ENCODE peak calls at places on chromosomes 1 and 21, in seven cellular contexts. One of them, this sample, is unnamed.

GRCh38 chr1:41739061-41739955 is 179.4 kb downstream of the HIVEP3 start:
- DNase-seq in lower leg skin: peak
- DNase-seq in NB4: peak
- DNase-seq in CD8-positive, alpha-beta T cell: peak
- DNase-seq in cardiac fibroblast: peak
- DNase-seq in prostate gland: no peak
- DNase-seq in lung: peak
- DNase-seq in this sample: peak

GRCh38 chr1:225664762-225665161 is 11.8 kb upstream of the ENAH start:
- DNase-seq in lower leg skin: no peak
- DNase-seq in NB4: no peak
- DNase-seq in CD8-positive, alpha-beta T cell: no peak
- DNase-seq in cardiac fibroblast: no peak
- DNase-seq in prostate gland: no peak
- DNase-seq in lung: no peak
- DNase-seq in this sample: no peak

GRCh38 chr1:237031480-237031879 is 10.5 kb upstream of the RYR2 start:
- DNase-seq in lower leg skin: no peak
- DNase-seq in NB4: no peak
- DNase-seq in CD8-positive, alpha-beta T cell: no peak
- DNase-seq in cardiac fibroblast: no peak
- DNase-seq in prostate gland: no peak
- DNase-seq in lung: no peak
- DNase-seq in this sample: no peak

GRCh38 chr1:64515427-64515826 is 45.5 kb downstream of the CACHD1 start:
- DNase-seq in lower leg skin: peak
- DNase-seq in NB4: no peak
- DNase-seq in CD8-positive, alpha-beta T cell: no peak
- DNase-seq in cardiac fibroblast: peak
- DNase-seq in prostate gland: peak
- DNase-seq in lung: peak
- DNase-seq in this sample: no peak

GRCh38 chr1:18109058-18109755 is 1.6 kb downstream of the IGSF21 start:
- DNase-seq in lower leg skin: no peak
- DNase-seq in NB4: no peak
- DNase-seq in CD8-positive, alpha-beta T cell: no peak
- DNase-seq in cardiac fibroblast: no peak
- DNase-seq in prostate gland: peak
- DNase-seq in lung: no peak
- DNase-seq in this sample: no peak

GRCh38 chr1:12019858-12020509 is 686 bp downstream of the MIIP start:
- DNase-seq in lower leg skin: no peak
- DNase-seq in NB4: peak
- DNase-seq in CD8-positive, alpha-beta T cell: no peak
- DNase-seq in cardiac fibroblast: peak
- DNase-seq in prostate gland: no peak
- DNase-seq in lung: peak
- DNase-seq in this sample: no peak

GRCh38 chr1:234437423-234438171 is 41.4 kb downstream of the TARBP1 start:
- DNase-seq in lower leg skin: no peak
- DNase-seq in NB4: no peak
- DNase-seq in CD8-positive, alpha-beta T cell: no peak
- DNase-seq in cardiac fibroblast: no peak
- DNase-seq in prostate gland: peak
- DNase-seq in lung: no peak
- DNase-seq in this sample: no peak

GRCh38 chr1:54117815-54118563 is 34.8 kb downstream of the CDCP2 start:
- DNase-seq in lower leg skin: no peak
- DNase-seq in NB4: no peak
- DNase-seq in CD8-positive, alpha-beta T cell: no peak
- DNase-seq in cardiac fibroblast: no peak
- DNase-seq in prostate gland: no peak
- DNase-seq in lung: no peak
- DNase-seq in this sample: no peak

GRCh38 chr1:169928438-169929209 is 34.9 kb upstream of the SCYL3 start:
- DNase-seq in lower leg skin: no peak
- DNase-seq in NB4: peak
- DNase-seq in CD8-positive, alpha-beta T cell: no peak
- DNase-seq in cardiac fibroblast: peak
- DNase-seq in prostate gland: no peak
- DNase-seq in lung: no peak
- DNase-seq in this sample: no peak

GRCh38 chr1:22753396-22754083 is 42.9 kb downstream of the EPHB2 start:
- DNase-seq in lower leg skin: no peak
- DNase-seq in NB4: no peak
- DNase-seq in CD8-positive, alpha-beta T cell: no peak
- DNase-seq in cardiac fibroblast: peak
- DNase-seq in prostate gland: no peak
- DNase-seq in lung: no peak
- DNase-seq in this sample: no peak

GRCh38 chr1:225426395-225427248 is 1.2 kb downstream of the LBR start:
- DNase-seq in lower leg skin: no peak
- DNase-seq in NB4: peak
- DNase-seq in CD8-positive, alpha-beta T cell: no peak
- DNase-seq in cardiac fibroblast: peak
- DNase-seq in prostate gland: no peak
- DNase-seq in lung: peak
- DNase-seq in this sample: no peak

GRCh38 chr21:42097860-42098259 is 26.7 kb downstream of the UMODL1 start:
- DNase-seq in lower leg skin: peak
- DNase-seq in NB4: peak
- DNase-seq in CD8-positive, alpha-beta T cell: no peak
- DNase-seq in cardiac fibroblast: peak
- DNase-seq in prostate gland: peak
- DNase-seq in lung: peak
- DNase-seq in this sample: no peak

GRCh38 chr21:23858878-23859277 is 1748.4 kb downstream of the MRPL39 start:
- DNase-seq in lower leg skin: no peak
- DNase-seq in NB4: no peak
- DNase-seq in CD8-positive, alpha-beta T cell: no peak
- DNase-seq in cardiac fibroblast: no peak
- DNase-seq in prostate gland: no peak
- DNase-seq in lung: no peak
- DNase-seq in this sample: no peak

GRCh38 chr1:59006932-59007331 is 223.1 kb upstream of the JUN start:
- DNase-seq in lower leg skin: no peak
- DNase-seq in NB4: no peak
- DNase-seq in CD8-positive, alpha-beta T cell: no peak
- DNase-seq in cardiac fibroblast: no peak
- DNase-seq in prostate gland: no peak
- DNase-seq in lung: no peak
- DNase-seq in this sample: no peak

GRCh38 chr1:22291926-22292788 is 149.3 kb upstream of the WNT4 start:
- DNase-seq in lower leg skin: peak
- DNase-seq in NB4: no peak
- DNase-seq in CD8-positive, alpha-beta T cell: no peak
- DNase-seq in cardiac fibroblast: no peak
- DNase-seq in prostate gland: no peak
- DNase-seq in lung: no peak
- DNase-seq in this sample: no peak

DNA sequence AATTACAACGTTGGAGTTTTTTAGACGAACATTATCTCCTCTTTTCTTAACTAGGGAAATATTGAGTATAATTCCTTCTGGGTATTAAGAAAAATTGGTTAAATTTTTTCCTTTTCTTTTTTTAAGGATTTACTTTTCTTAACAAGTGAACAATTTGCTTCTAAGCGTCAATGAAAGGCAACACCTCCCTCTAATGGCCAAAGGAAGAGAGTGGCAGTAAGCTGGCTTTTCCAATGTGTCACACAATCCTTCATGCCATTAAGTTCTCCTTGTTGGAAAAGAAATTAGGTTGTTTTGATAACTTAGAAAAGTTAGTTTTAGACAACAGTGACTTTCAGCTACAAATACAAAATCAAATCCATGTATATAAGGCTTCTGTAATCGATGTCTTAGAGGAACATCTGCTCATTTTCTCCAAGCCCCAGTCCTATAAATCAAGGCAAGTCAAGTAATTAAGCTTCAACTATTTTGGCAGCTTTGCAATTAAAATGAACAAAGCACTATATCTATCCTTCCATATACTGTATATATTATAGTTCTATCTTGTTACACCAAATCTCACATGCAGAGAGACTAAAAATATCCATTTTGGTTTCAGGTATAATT is 62.8 kb downstream of the EDEM3 start:
- DNase-seq in lower leg skin: no peak
- DNase-seq in NB4: peak
- DNase-seq in CD8-positive, alpha-beta T cell: no peak
- DNase-seq in cardiac fibroblast: peak
- DNase-seq in prostate gland: peak
- DNase-seq in lung: no peak
- DNase-seq in this sample: no peak
- TF ChIP-seq CTCF in lower leg skin: no peak
- TF ChIP-seq CTCF in NB4: peak
- TF ChIP-seq CTCF in CD8-positive, alpha-beta T cell: peak
- TF ChIP-seq CTCF in cardiac fibroblast: peak
- TF ChIP-seq CTCF in prostate gland: peak
- TF ChIP-seq CTCF in lung: peak
- TF ChIP-seq CTCF in this sample: no peak

GRCh38 chr1:28950449-28950848 is 36.1 kb downstream of the EPB41 start:
- DNase-seq in lower leg skin: no peak
- DNase-seq in NB4: no peak
- DNase-seq in CD8-positive, alpha-beta T cell: no peak
- DNase-seq in cardiac fibroblast: no peak
- DNase-seq in prostate gland: no peak
- DNase-seq in lung: no peak
- DNase-seq in this sample: no peak
- TF ChIP-seq CTCF in lower leg skin: no peak
- TF ChIP-seq CTCF in NB4: no peak
- TF ChIP-seq CTCF in CD8-positive, alpha-beta T cell: no peak
- TF ChIP-seq CTCF in cardiac fibroblast: no peak
- TF ChIP-seq CTCF in prostate gland: no peak
- TF ChIP-seq CTCF in lung: no peak
- TF ChIP-seq CTCF in this sample: no peak

GRCh38 chr1:206479164-206480125 is 9.2 kb downstream of the IKBKE start:
- DNase-seq in lower leg skin: no peak
- DNase-seq in NB4: peak
- DNase-seq in CD8-positive, alpha-beta T cell: peak
- DNase-seq in cardiac fibroblast: peak
- DNase-seq in prostate gland: peak
- DNase-seq in lung: peak
- DNase-seq in this sample: peak
- TF ChIP-seq CTCF in lower leg skin: no peak
- TF ChIP-seq CTCF in NB4: peak
- TF ChIP-seq CTCF in CD8-positive, alpha-beta T cell: peak
- TF ChIP-seq CTCF in cardiac fibroblast: peak
- TF ChIP-seq CTCF in prostate gland: peak
- TF ChIP-seq CTCF in lung: peak
- TF ChIP-seq CTCF in this sample: peak

DNA sequence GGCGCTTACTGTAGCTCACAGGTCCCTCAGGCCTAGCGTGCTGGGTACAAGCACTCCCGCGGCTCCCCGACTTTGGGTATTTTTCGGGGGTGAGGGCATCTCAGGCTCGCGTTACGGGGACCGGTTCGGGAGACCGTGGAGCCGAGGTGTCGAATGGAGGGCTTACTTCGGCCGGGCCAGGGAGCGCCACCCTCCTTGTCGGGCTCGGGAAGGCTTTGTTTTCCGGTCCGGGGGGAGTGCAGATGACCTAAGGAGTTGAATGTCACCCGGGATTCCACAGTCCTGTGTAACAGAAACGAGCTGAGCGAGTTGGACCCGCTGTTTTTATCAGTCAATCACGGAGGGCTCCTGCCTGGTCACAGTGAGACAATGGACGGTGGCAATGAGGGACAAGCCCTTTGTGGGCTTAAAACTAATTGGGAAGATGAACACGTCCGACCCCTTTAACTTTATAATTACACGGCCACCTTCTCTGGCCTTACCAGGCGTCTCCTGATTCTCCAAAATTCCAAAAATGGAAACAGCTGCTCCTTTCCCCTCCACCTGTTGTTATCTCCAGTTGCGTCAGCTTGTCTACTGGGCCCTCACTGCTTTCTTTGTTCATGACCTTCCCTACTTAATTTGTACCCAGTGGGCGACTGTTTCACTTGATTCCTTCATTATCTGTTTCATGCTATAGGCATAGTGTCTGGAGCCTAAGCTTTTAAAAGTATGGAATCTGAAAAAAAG is 912 bp upstream of the TRIM45 start:
- DNase-seq in lower leg skin: no peak
- DNase-seq in NB4: no peak
- DNase-seq in CD8-positive, alpha-beta T cell: no peak
- DNase-seq in cardiac fibroblast: no peak
- DNase-seq in prostate gland: no peak
- DNase-seq in lung: no peak
- DNase-seq in this sample: no peak
- TF ChIP-seq CTCF in lower leg skin: no peak
- TF ChIP-seq CTCF in NB4: no peak
- TF ChIP-seq CTCF in CD8-positive, alpha-beta T cell: peak
- TF ChIP-seq CTCF in cardiac fibroblast: no peak
- TF ChIP-seq CTCF in prostate gland: no peak
- TF ChIP-seq CTCF in lung: no peak
- TF ChIP-seq CTCF in this sample: no peak

DNA sequence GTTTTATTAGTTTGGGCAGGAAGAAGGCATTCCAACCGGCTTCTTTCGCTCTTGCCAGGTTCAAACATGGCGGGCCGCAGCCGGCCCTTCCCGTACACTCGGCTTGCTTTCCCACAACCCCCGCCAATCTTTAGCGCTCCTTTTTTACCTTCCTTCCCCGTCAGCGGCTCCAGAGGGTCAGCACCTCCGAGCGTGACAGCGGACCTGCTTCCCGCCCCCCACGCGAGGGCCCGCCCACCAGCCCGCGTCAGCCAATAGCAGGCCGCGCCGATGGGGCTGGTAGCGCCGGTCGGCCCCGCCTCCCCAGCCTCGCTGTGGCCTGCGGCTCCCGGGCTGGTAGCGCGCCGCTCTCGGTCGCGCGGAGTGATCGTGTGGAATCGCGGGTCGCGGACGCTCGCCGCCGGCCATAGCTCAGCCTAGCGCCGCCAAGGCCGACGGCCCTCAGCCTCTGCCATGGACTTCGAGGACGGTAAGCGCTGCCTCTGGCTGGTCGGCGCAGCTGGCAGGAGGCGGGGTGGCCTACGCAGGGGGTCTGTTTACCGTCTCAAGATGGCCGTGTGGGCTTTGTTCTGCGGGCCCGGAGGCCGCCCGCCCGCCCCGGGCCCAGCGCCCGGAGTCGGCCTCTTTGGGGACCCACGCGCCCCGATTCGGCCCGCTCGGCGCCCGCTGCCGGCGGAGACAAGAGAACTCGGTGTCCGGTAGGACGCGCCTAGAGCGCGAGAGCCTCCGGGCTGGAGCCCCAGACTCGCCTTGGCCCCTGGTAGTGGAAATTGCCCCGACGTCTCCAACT is at the start of gene ZNF326:
- DNase-seq in lower leg skin: peak
- DNase-seq in NB4: peak
- DNase-seq in CD8-positive, alpha-beta T cell: peak
- DNase-seq in cardiac fibroblast: peak
- DNase-seq in prostate gland: peak
- DNase-seq in lung: peak
- DNase-seq in this sample: peak
- TF ChIP-seq CTCF in lower leg skin: no peak
- TF ChIP-seq CTCF in NB4: no peak
- TF ChIP-seq CTCF in CD8-positive, alpha-beta T cell: no peak
- TF ChIP-seq CTCF in cardiac fibroblast: no peak
- TF ChIP-seq CTCF in prostate gland: no peak
- TF ChIP-seq CTCF in lung: no peak
- TF ChIP-seq CTCF in this sample: no peak

This sample was measured in omental fat pad.